ENCODE peak calls at places on chromosomes 5 and 9, in eight cellular contexts. P is neural crest cell, X is SK-N-SH, E is PC-3, H is psoas muscle, Z is AG04449, F is left ventricle myocardium inferior, U is foreskin fibroblast. I is an unnamed sample.

GRCh38 chr9:135657416-135657815 is 5.7 kb upstream of the LCN9 start:
- DNase-seq in U (no peak), H (no peak), E (no peak), Z (no peak), F (no peak), X (no peak), P (no peak), I (no peak)

GRCh38 chr5:57608542-57608941 is 125.9 kb upstream of the ACTBL2 start:
- DNase-seq in E (no peak), F (no peak), P (no peak), Z (no peak), H (no peak), U (no peak), X (no peak), I (no peak)

GRCh38 chr9:26163931-26164330 is 485.7 kb upstream of the TUSC1 start:
- DNase-seq in H (no peak), E (peak; percentile 36), P (no peak), X (no peak), U (peak; percentile 38), F (no peak), Z (no peak), I (no peak)

GRCh38 chr9:92723801-92724323 is 40.8 kb downstream of the BICD2 start:
- DNase-seq in E (no peak), P (no peak), F (no peak), U (no peak), X (peak; percentile 65), Z (no peak), H (no peak), I (no peak)

GRCh38 chr9:72923077-72923476 is 29.8 kb downstream of the ALDH1A1 start:
- DNase-seq in Z (no peak), U (no peak), F (no peak), H (no peak), E (no peak), X (no peak), P (no peak), I (no peak)

GRCh38 chr5:84436866-84437265 is 52.2 kb upstream of the EDIL3 start:
- DNase-seq in Z (no peak), F (no peak), H (no peak), U (no peak), E (peak; percentile 5), P (no peak), X (no peak), I (no peak)

GRCh38 chr9:81499021-81499454 is 190.3 kb downstream of the TLE1 start:
- DNase-seq in Z (no peak), F (no peak), X (no peak), U (peak; percentile 73), E (peak; percentile 53), H (no peak), P (no peak), I (no peak)

GRCh38 chr5:179311581-179311980 is 33.7 kb downstream of the ADAMTS2 start:
- DNase-seq in Z (no peak), P (no peak), X (no peak), F (no peak), H (peak; percentile 12), E (no peak), U (no peak), I (no peak)

GRCh38 chr5:162052671-162053070 is 14.9 kb upstream of the GABRG2 start:
- DNase-seq in F (no peak), X (no peak), U (no peak), Z (no peak), H (no peak), P (no peak), E (no peak), I (no peak)

GRCh38 chr9:81819859-81820546 is 108.2 kb upstream of the SPATA31D4 start:
- DNase-seq in H (no peak), E (no peak), X (no peak), Z (no peak), U (no peak), P (no peak), F (no peak), I (no peak)

GRCh38 chr5:147168578-147169327 is 66.1 kb upstream of the STK32A start:
- DNase-seq in Z (no peak), X (no peak), F (no peak), E (no peak), H (no peak), P (no peak), U (no peak), I (no peak)

GRCh38 chr9:116087751-116088194 is 65.8 kb upstream of the PAPPA start:
- DNase-seq in U (peak; percentile 71), H (no peak), P (no peak), X (no peak), Z (no peak), F (no peak), E (peak; percentile 53), I (no peak)

GRCh38 chr5:73532195-73532594 is 33.2 kb downstream of the ANKRA2 start:
- DNase-seq in P (no peak), H (no peak), E (no peak), F (no peak), Z (no peak), U (no peak), X (no peak), I (no peak)

GRCh38 chr5:169649486-169649885 is 12.4 kb downstream of the DOCK2 start:
- DNase-seq in X (no peak), F (no peak), E (no peak), Z (no peak), H (no peak), P (no peak), U (no peak), I (no peak)

GRCh38 chr5:1348986-1349245 is 4.0 kb upstream of the CLPTM1L start:
- DNase-seq in P (no peak), E (no peak), F (no peak), H (no peak), Z (no peak), X (no peak), U (no peak), I (no peak)
- TF ChIP-seq CTCF in P (no peak), E (no peak), F (no peak), H (no peak), Z (no peak), X (no peak), U (no peak), I (no peak)

GRCh38 chr9:34125681-34126206 is 754 bp downstream of the DCAF12 start:
- DNase-seq in F (no peak), Z (no peak), H (no peak), E (peak; percentile 44), U (peak; percentile 15), P (no peak), X (peak; percentile 57), I (no peak)
- TF ChIP-seq CTCF in F (no peak), Z (peak; percentile 8), H (no peak), E (no peak), U (no peak), P (no peak), X (peak; percentile 13), I (no peak)

DNA sequence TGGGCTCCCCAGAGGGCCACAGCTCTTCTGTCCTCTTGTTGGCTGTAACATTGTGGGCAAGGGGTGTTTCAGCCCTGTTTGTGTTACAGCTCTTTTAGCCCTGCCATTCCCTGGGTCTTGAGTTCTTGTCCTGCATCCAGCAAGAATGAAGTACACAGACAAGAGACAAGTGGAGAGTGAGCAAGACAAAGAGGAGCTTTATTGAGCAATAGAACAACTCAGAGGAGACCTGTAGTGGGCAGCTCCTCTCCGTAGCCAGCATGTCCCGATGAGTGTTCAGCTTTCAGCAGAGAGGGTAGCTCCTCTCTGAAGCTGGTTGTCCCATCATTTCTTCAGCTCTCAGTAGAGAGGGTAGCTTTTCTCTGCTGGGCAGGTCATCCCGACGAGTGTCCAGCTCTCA is 22.9 kb downstream of the JMY start:
- DNase-seq in X (no peak), U (no peak), E (no peak), Z (no peak), H (no peak), P (no peak), F (no peak), I (no peak)
- TF ChIP-seq CTCF in X (no peak), U (no peak), E (no peak), Z (no peak), H (no peak), P (no peak), F (no peak), I (no peak)

DNA sequence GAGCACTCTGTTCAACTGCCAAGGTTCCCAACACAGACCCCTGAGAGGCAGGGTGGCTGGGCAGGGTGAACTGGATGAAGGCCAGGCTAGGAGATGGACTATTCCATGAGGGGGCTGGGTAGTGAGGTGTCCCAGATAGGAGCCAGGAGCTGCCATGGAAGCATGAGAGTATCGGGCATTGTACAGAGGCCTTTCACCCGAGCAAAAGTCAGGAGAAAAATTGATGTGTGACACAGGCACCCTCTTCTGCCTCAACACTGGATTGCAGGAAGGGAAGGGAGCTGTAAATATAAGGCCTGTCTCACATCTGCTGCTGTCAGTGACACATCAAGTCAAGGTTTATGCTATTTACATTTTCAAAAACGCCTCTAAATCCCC is 74.6 kb downstream of the UBAP1 start:
- DNase-seq in P (no peak), E (peak; percentile 23), H (no peak), U (peak; percentile 60), X (no peak), F (peak; percentile 69), Z (no peak), I (no peak)
- TF ChIP-seq CTCF in P (no peak), E (no peak), H (peak; percentile 43), U (peak; percentile 26), X (no peak), F (peak; percentile 45), Z (peak; percentile 57), I (no peak)

DNA sequence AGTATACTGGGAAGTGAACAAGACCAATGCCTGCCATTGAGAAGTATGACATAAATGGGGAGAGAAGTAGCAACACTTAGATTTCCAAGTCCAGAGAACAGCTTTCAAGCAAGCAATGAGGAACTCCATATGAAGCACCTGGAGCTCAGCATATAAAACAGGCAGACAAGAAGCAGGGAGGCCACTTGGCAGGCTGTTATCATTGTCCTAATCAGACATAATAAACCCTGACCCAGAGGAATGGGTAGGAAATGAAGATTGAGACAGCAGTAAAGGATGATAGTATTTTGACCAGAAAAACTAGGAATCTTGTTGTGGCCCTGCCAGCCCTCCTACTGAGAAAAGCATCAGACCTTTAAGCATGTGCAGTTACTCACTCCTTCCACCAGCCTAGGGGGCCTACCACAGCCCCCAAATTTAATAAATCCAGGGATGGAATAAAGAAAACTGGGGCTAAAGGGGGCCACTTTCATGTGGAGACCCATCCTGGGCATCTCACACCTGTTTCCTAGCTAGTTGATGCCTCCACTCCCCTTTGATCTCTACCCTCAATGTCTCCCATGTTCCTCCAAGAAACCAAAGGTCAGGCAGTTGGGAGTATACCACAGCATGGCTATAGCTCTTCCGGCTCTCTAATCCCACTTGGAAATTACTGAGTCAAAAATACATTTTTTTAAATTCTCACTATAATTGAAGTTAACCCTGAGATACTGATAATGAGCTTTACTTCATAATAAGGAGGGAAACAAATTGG is 135.1 kb downstream of the SIL1 start:
- DNase-seq in F (no peak), H (no peak), P (no peak), U (no peak), E (no peak), Z (no peak), X (no peak), I (no peak)
- TF ChIP-seq CTCF in F (no peak), H (no peak), P (no peak), U (no peak), E (no peak), Z (no peak), X (no peak), I (no peak)